ENCODE peak calls at places on chromosomes 2 and 18, in eight cellular contexts. One of them, this sample, is unnamed.

GRCh38 chr2:25230128-25230527 is 61.7 kb upstream of the POMC start:
- DNase-seq in fibroblast of lung: no peak
- DNase-seq in SK-N-MC: no peak
- DNase-seq in gastrocnemius medialis: no peak
- DNase-seq in kidney: no peak
- DNase-seq in CD4-positive, CD25-positive, alpha-beta regulatory T cell: no peak
- DNase-seq in transverse colon: no peak
- DNase-seq in adrenal gland: no peak
- DNase-seq in this sample: no peak

GRCh38 chr2:127526940-127527804 is 883 bp upstream of the IWS1 start:
- DNase-seq in fibroblast of lung: no peak
- DNase-seq in transverse colon: no peak
- DNase-seq in gastrocnemius medialis: no peak
- DNase-seq in SK-N-MC: no peak
- DNase-seq in CD4-positive, CD25-positive, alpha-beta regulatory T cell: peak; percentile 5
- DNase-seq in kidney: no peak
- DNase-seq in adrenal gland: no peak
- DNase-seq in this sample: no peak

GRCh38 chr2:62919041-62919440 is 131.6 kb upstream of the OTX1 start:
- DNase-seq in fibroblast of lung: no peak
- DNase-seq in SK-N-MC: no peak
- DNase-seq in CD4-positive, CD25-positive, alpha-beta regulatory T cell: no peak
- DNase-seq in kidney: no peak
- DNase-seq in adrenal gland: no peak
- DNase-seq in gastrocnemius medialis: no peak
- DNase-seq in transverse colon: no peak
- DNase-seq in this sample: no peak

GRCh38 chr2:33727361-33728032 is 128.4 kb upstream of the FAM98A start:
- DNase-seq in SK-N-MC: no peak
- DNase-seq in kidney: no peak
- DNase-seq in gastrocnemius medialis: no peak
- DNase-seq in transverse colon: no peak
- DNase-seq in CD4-positive, CD25-positive, alpha-beta regulatory T cell: no peak
- DNase-seq in adrenal gland: no peak
- DNase-seq in fibroblast of lung: no peak
- DNase-seq in this sample: no peak

GRCh38 chr18:39799010-39799409 is 2156.0 kb upstream of the PIK3C3 start:
- DNase-seq in CD4-positive, CD25-positive, alpha-beta regulatory T cell: no peak
- DNase-seq in transverse colon: peak; percentile 13
- DNase-seq in gastrocnemius medialis: no peak
- DNase-seq in fibroblast of lung: peak; percentile 57
- DNase-seq in adrenal gland: no peak
- DNase-seq in SK-N-MC: no peak
- DNase-seq in kidney: no peak
- DNase-seq in this sample: no peak

GRCh38 chr2:189700681-189701080 is 26.2 kb downstream of the ANKAR start:
- DNase-seq in fibroblast of lung: no peak
- DNase-seq in transverse colon: no peak
- DNase-seq in kidney: no peak
- DNase-seq in CD4-positive, CD25-positive, alpha-beta regulatory T cell: no peak
- DNase-seq in gastrocnemius medialis: no peak
- DNase-seq in SK-N-MC: no peak
- DNase-seq in adrenal gland: no peak
- DNase-seq in this sample: no peak

GRCh38 chr2:81234711-81235110 is 930.2 kb upstream of the LRRTM1 start:
- DNase-seq in SK-N-MC: no peak
- DNase-seq in CD4-positive, CD25-positive, alpha-beta regulatory T cell: no peak
- DNase-seq in adrenal gland: no peak
- DNase-seq in transverse colon: no peak
- DNase-seq in fibroblast of lung: peak; percentile 5
- DNase-seq in kidney: no peak
- DNase-seq in gastrocnemius medialis: no peak
- DNase-seq in this sample: no peak

GRCh38 chr2:120436460-120436739 is 90.5 kb downstream of the INHBB start:
- DNase-seq in kidney: no peak
- DNase-seq in SK-N-MC: no peak
- DNase-seq in transverse colon: no peak
- DNase-seq in CD4-positive, CD25-positive, alpha-beta regulatory T cell: no peak
- DNase-seq in gastrocnemius medialis: peak; percentile 32
- DNase-seq in adrenal gland: peak; percentile 90
- DNase-seq in fibroblast of lung: no peak
- DNase-seq in this sample: peak; percentile 85

DNA sequence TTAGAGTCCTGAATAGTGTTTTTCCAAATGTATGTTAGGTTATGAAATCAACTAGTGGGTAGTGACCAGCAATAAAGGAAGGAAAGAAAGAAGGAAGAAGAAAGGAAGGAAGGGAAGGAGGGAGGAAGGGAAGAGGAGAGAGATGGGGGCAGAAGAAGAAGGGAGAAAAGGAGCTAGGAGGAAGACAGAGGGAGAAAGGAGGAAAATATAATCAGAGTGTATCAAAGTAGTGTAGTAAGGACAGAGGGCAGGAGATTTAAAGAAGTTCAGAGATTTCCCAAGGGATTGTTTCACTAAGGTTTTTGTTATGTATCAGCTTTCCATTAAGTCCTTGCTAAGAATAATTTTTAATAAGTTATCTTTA is 99.0 kb upstream of the ZFP36L2 start:
- DNase-seq in kidney: no peak
- DNase-seq in gastrocnemius medialis: no peak
- DNase-seq in CD4-positive, CD25-positive, alpha-beta regulatory T cell: no peak
- DNase-seq in SK-N-MC: no peak
- DNase-seq in adrenal gland: no peak
- DNase-seq in fibroblast of lung: no peak
- DNase-seq in transverse colon: no peak
- DNase-seq in this sample: no peak
- H3K27ac ChIP-seq in kidney: peak overlapping the region; percentile 72
- H3K27ac ChIP-seq in gastrocnemius medialis: peak overlapping the region; percentile 74
- H3K27ac ChIP-seq in CD4-positive, CD25-positive, alpha-beta regulatory T cell: no peak overlapping the region
- H3K27ac ChIP-seq in SK-N-MC: no peak overlapping the region
- H3K27ac ChIP-seq in adrenal gland: peak overlapping the region; percentile 59
- H3K27ac ChIP-seq in fibroblast of lung: no peak overlapping the region
- H3K27ac ChIP-seq in transverse colon: peak overlapping the region; percentile 84
- H3K27ac ChIP-seq in this sample: peak overlapping the region; percentile 58

GRCh38 chr2:16105664-16106281 is 165.4 kb downstream of the MYCN start:
- DNase-seq in adrenal gland: no peak
- DNase-seq in fibroblast of lung: no peak
- DNase-seq in gastrocnemius medialis: no peak
- DNase-seq in kidney: no peak
- DNase-seq in transverse colon: no peak
- DNase-seq in CD4-positive, CD25-positive, alpha-beta regulatory T cell: no peak
- DNase-seq in SK-N-MC: no peak
- DNase-seq in this sample: no peak

GRCh38 chr2:16104345-16105177 is 164.2 kb downstream of the MYCN start:
- DNase-seq in fibroblast of lung: no peak
- DNase-seq in transverse colon: no peak
- DNase-seq in CD4-positive, CD25-positive, alpha-beta regulatory T cell: no peak
- DNase-seq in gastrocnemius medialis: no peak
- DNase-seq in SK-N-MC: no peak
- DNase-seq in kidney: no peak
- DNase-seq in adrenal gland: no peak
- DNase-seq in this sample: no peak

GRCh38 chr2:16105178-16105663 is 164.9 kb downstream of the MYCN start:
- DNase-seq in gastrocnemius medialis: no peak
- DNase-seq in transverse colon: no peak
- DNase-seq in fibroblast of lung: no peak
- DNase-seq in CD4-positive, CD25-positive, alpha-beta regulatory T cell: no peak
- DNase-seq in adrenal gland: no peak
- DNase-seq in SK-N-MC: no peak
- DNase-seq in kidney: no peak
- DNase-seq in this sample: no peak

GRCh38 chr2:16107246-16107645 is 166.9 kb downstream of the MYCN start:
- DNase-seq in transverse colon: no peak
- DNase-seq in kidney: no peak
- DNase-seq in SK-N-MC: no peak
- DNase-seq in adrenal gland: no peak
- DNase-seq in fibroblast of lung: no peak
- DNase-seq in CD4-positive, CD25-positive, alpha-beta regulatory T cell: no peak
- DNase-seq in gastrocnemius medialis: no peak
- DNase-seq in this sample: no peak

DNA sequence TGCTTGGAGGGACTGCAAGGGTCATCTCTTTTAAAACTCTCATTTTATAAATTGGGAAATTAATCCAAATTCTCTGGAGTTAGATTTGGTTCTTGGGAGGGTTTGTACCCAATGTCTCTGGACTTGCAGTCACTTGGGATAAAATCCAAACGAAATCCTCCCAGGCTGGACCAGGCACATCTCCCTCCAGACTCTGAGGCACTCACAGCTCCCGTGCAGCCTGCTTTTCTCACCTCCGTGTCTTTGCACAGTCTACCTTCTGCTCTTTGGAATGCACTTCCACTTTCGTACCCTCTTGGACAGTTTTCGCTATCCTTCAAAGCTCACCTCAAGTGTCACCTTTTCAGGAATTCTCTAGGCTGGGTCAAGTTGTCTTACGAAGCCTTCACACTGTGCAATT is 166.3 kb downstream of the MYCN start:
- DNase-seq in SK-N-MC: no peak
- DNase-seq in transverse colon: no peak
- DNase-seq in CD4-positive, CD25-positive, alpha-beta regulatory T cell: no peak
- DNase-seq in gastrocnemius medialis: no peak
- DNase-seq in kidney: no peak
- DNase-seq in adrenal gland: no peak
- DNase-seq in fibroblast of lung: no peak
- DNase-seq in this sample: no peak
- H3K27ac ChIP-seq in SK-N-MC: no peak overlapping the region
- H3K27ac ChIP-seq in transverse colon: no peak overlapping the region
- H3K27ac ChIP-seq in CD4-positive, CD25-positive, alpha-beta regulatory T cell: no peak overlapping the region
- H3K27ac ChIP-seq in gastrocnemius medialis: no peak overlapping the region
- H3K27ac ChIP-seq in kidney: no peak overlapping the region
- H3K27ac ChIP-seq in adrenal gland: no peak overlapping the region
- H3K27ac ChIP-seq in fibroblast of lung: no peak overlapping the region
- H3K27ac ChIP-seq in this sample: no peak overlapping the region

GRCh38 chr2:112151275-112151674 is 13.1 kb downstream of the FBLN7 start:
- DNase-seq in adrenal gland: peak; percentile 20
- DNase-seq in gastrocnemius medialis: no peak
- DNase-seq in SK-N-MC: no peak
- DNase-seq in fibroblast of lung: no peak
- DNase-seq in CD4-positive, CD25-positive, alpha-beta regulatory T cell: no peak
- DNase-seq in kidney: no peak
- DNase-seq in transverse colon: no peak
- DNase-seq in this sample: no peak
- H3K27ac ChIP-seq in adrenal gland: no peak overlapping the region
- H3K27ac ChIP-seq in gastrocnemius medialis: no peak overlapping the region
- H3K27ac ChIP-seq in SK-N-MC: no peak overlapping the region
- H3K27ac ChIP-seq in fibroblast of lung: no peak overlapping the region
- H3K27ac ChIP-seq in CD4-positive, CD25-positive, alpha-beta regulatory T cell: no peak overlapping the region
- H3K27ac ChIP-seq in kidney: no peak overlapping the region
- H3K27ac ChIP-seq in transverse colon: no peak overlapping the region
- H3K27ac ChIP-seq in this sample: no peak overlapping the region

DNA sequence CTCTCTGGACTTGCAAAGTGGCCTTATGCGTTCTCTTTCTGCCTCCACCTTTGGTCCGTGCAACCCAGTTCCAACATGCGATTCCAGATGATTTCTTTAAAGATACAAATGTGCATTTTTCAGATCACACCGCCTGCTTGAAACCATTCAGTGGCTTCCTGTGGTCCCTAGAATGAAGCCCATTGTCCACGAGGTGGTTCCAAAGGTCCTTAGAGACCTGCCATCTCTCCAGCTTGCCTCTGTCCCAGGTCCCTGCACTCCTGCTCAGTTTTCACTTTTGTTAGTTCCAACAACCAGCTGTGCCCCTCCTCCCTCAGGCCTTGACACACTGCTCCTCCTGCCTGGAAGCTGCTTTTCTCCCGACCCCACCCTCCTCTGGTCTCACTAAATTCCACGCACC is 3.6 kb upstream of the INO80C start:
- DNase-seq in fibroblast of lung: no peak
- DNase-seq in CD4-positive, CD25-positive, alpha-beta regulatory T cell: no peak
- DNase-seq in SK-N-MC: no peak
- DNase-seq in adrenal gland: no peak
- DNase-seq in gastrocnemius medialis: no peak
- DNase-seq in kidney: no peak
- DNase-seq in transverse colon: no peak
- DNase-seq in this sample: no peak
- H3K27ac ChIP-seq in fibroblast of lung: no peak overlapping the region
- H3K27ac ChIP-seq in CD4-positive, CD25-positive, alpha-beta regulatory T cell: no peak overlapping the region
- H3K27ac ChIP-seq in SK-N-MC: no peak overlapping the region
- H3K27ac ChIP-seq in adrenal gland: no peak overlapping the region
- H3K27ac ChIP-seq in gastrocnemius medialis: no peak overlapping the region
- H3K27ac ChIP-seq in kidney: no peak overlapping the region
- H3K27ac ChIP-seq in transverse colon: no peak overlapping the region
- H3K27ac ChIP-seq in this sample: no peak overlapping the region

DNA sequence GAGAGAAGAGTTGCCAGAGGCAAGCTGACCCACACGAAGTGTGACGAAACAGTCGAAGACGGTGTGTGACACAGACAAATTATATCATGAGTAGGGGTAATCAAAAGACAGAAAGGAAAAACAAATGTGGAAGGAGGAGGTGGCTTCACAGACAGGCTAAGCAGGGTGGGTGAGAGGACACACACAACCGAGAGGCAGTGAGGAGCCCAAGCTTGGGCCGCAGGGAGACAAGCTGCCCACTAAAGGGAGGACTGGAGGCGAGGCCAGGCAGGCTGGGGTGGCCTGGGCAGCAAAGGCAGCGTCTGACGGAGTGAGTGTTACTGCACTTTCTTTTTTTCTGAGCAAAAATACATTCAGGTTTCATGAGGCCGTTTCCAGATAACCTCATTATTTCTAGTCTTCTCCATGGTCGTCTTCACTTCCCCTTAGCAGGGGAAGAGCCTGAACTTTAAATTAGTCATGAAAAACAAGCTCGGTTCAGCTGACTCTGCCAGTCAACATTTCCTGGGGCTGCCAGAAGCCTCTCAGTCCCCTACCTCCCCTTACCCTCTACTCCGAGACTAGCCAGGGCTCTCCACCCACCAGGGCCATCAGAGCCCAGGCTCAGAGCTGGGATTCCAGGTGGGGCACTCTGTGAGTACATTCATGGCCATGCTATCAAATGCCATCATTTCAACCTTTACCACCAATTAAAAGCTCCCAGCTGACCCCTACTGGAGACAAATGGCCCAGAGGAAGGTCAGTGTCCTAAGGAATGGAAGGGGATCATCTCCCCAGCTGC is 13.8 kb upstream of the ZFP36L2 start:
- DNase-seq in gastrocnemius medialis: no peak
- DNase-seq in kidney: no peak
- DNase-seq in CD4-positive, CD25-positive, alpha-beta regulatory T cell: no peak
- DNase-seq in transverse colon: no peak
- DNase-seq in adrenal gland: no peak
- DNase-seq in SK-N-MC: no peak
- DNase-seq in fibroblast of lung: no peak
- DNase-seq in this sample: no peak
- H3K27ac ChIP-seq in gastrocnemius medialis: peak overlapping the region; percentile 33
- H3K27ac ChIP-seq in kidney: no peak overlapping the region
- H3K27ac ChIP-seq in CD4-positive, CD25-positive, alpha-beta regulatory T cell: no peak overlapping the region
- H3K27ac ChIP-seq in transverse colon: peak overlapping the region; percentile 59
- H3K27ac ChIP-seq in adrenal gland: peak overlapping the region; percentile 85
- H3K27ac ChIP-seq in SK-N-MC: no peak overlapping the region
- H3K27ac ChIP-seq in fibroblast of lung: no peak overlapping the region
- H3K27ac ChIP-seq in this sample: peak overlapping the region; percentile 46

GRCh38 chr2:54303631-54304030 is 47.6 kb upstream of the TSPYL6 start:
- DNase-seq in kidney: no peak
- DNase-seq in SK-N-MC: no peak
- DNase-seq in transverse colon: no peak
- DNase-seq in gastrocnemius medialis: no peak
- DNase-seq in fibroblast of lung: no peak
- DNase-seq in adrenal gland: no peak
- DNase-seq in CD4-positive, CD25-positive, alpha-beta regulatory T cell: no peak
- DNase-seq in this sample: no peak
- H3K27ac ChIP-seq in kidney: no peak overlapping the region
- H3K27ac ChIP-seq in SK-N-MC: no peak overlapping the region
- H3K27ac ChIP-seq in transverse colon: no peak overlapping the region
- H3K27ac ChIP-seq in gastrocnemius medialis: no peak overlapping the region
- H3K27ac ChIP-seq in fibroblast of lung: no peak overlapping the region
- H3K27ac ChIP-seq in adrenal gland: no peak overlapping the region
- H3K27ac ChIP-seq in CD4-positive, CD25-positive, alpha-beta regulatory T cell: no peak overlapping the region
- H3K27ac ChIP-seq in this sample: no peak overlapping the region

GRCh38 chr2:20673686-20674308 is 6.9 kb downstream of the GDF7 start:
- DNase-seq in fibroblast of lung: no peak
- DNase-seq in transverse colon: no peak
- DNase-seq in SK-N-MC: no peak
- DNase-seq in CD4-positive, CD25-positive, alpha-beta regulatory T cell: no peak
- DNase-seq in adrenal gland: no peak
- DNase-seq in kidney: no peak
- DNase-seq in gastrocnemius medialis: no peak
- DNase-seq in this sample: no peak
- H3K27ac ChIP-seq in fibroblast of lung: no peak overlapping the region
- H3K27ac ChIP-seq in transverse colon: no peak overlapping the region
- H3K27ac ChIP-seq in SK-N-MC: no peak overlapping the region
- H3K27ac ChIP-seq in CD4-positive, CD25-positive, alpha-beta regulatory T cell: no peak overlapping the region
- H3K27ac ChIP-seq in adrenal gland: no peak overlapping the region
- H3K27ac ChIP-seq in kidney: no peak overlapping the region
- H3K27ac ChIP-seq in gastrocnemius medialis: no peak overlapping the region
- H3K27ac ChIP-seq in this sample: no peak overlapping the region